ENCODE peak calls at places on chromosome 12, in ten cellular contexts. H, V, D, T, W, C, L, X, J and F are unnamed samples.
A peak's percentile ranks its signal among the peaks of the same experiment; 100 is the strongest.

GRCh38 chr12:14554281-14555008 is 13.2 kb downstream of the PLBD1 start:
- DNase-seq in X (no peak), H (no peak), L (no peak), W (peak; percentile 30), T (peak; percentile 1), C (no peak), J (no peak), D (no peak), V (peak; percentile 32), F (peak; percentile 64)

GRCh38 chr12:25985296-25985992 is 27.0 kb downstream of the RASSF8 start:
- DNase-seq in H (no peak), L (no peak), X (no peak), J (no peak), C (no peak), W (no peak), V (no peak), D (no peak), T (no peak), F (no peak)

GRCh38 chr12:32091696-32092095 is 15.0 kb upstream of the BICD1 start:
- DNase-seq in T (no peak), L (no peak), C (no peak), X (no peak), D (no peak), W (no peak), J (no peak), V (no peak), H (no peak), F (no peak)

GRCh38 chr12:107242189-107242588 is 148.8 kb upstream of the CRY1 start:
- DNase-seq in T (peak; percentile 3), X (no peak), H (no peak), C (no peak), W (no peak), L (no peak), D (no peak), V (no peak), J (no peak), F (no peak)

GRCh38 chr12:119593578-119594398 is at the start of gene TMEM233:
- DNase-seq in J (no peak), H (no peak), D (no peak), X (no peak), T (no peak), V (no peak), W (no peak), L (no peak), C (no peak), F (no peak)

GRCh38 chr12:2354151-2354991 is 301.6 kb downstream of the CACNA1C start:
- DNase-seq in V (no peak), C (no peak), J (no peak), L (no peak), T (no peak), X (no peak), D (no peak), W (no peak), H (no peak), F (no peak)

GRCh38 chr12:1639538-1639937 is 10.5 kb downstream of the WNT5B start:
- DNase-seq in L (no peak), J (no peak), V (no peak), X (no peak), T (no peak), W (no peak), C (no peak), D (no peak), H (no peak), F (no peak)

GRCh38 chr12:107477946-107478610 is 207.5 kb upstream of the PWP1 start:
- DNase-seq in D (no peak), C (no peak), X (no peak), W (no peak), L (no peak), T (no peak), H (no peak), J (no peak), V (no peak), F (no peak)

GRCh38 chr12:100185361-100185894 is 15.2 kb upstream of the ACTR6 start:
- DNase-seq in L (no peak), T (no peak), D (no peak), H (no peak), V (no peak), W (no peak), J (no peak), X (no peak), C (no peak), F (no peak)

GRCh38 chr12:5272061-5272820 is 159.7 kb upstream of the NTF3 start:
- DNase-seq in H (no peak), D (no peak), W (no peak), T (no peak), V (no peak), X (no peak), C (no peak), J (no peak), L (no peak), F (no peak)

GRCh38 chr12:49200882-49201594 is 12.2 kb upstream of the TUBA1A start:
- DNase-seq in D (no peak), X (no peak), J (no peak), T (peak; percentile 50), W (peak; percentile 36), V (peak; percentile 77), L (no peak), H (no peak), C (no peak), F (no peak)

GRCh38 chr12:131940121-131940520 is 9.6 kb upstream of the EP400 start:
- DNase-seq in H (peak; percentile 9), L (no peak), D (no peak), W (no peak), T (no peak), J (no peak), C (no peak), X (no peak), V (no peak), F (no peak)

GRCh38 chr12:111788178-111788654 is 21.5 kb downstream of the ALDH2 start:
- DNase-seq in D (no peak), X (no peak), J (no peak), W (peak; percentile 47), V (peak; percentile 57), C (no peak), H (no peak), T (no peak), L (no peak), F (no peak)

GRCh38 chr12:104460973-104461693 is 4.4 kb downstream of the CHST11 start:
- DNase-seq in V (no peak), C (no peak), W (no peak), X (no peak), L (no peak), H (no peak), D (no peak), T (no peak), J (no peak), F (no peak)